ENCODE peak calls at places on chromosomes 16 and 17, in five cellular contexts. U, Q, Z, V and D are unnamed samples.

GRCh38 chr17:74728033-74728701 is 8.9 kb upstream of the RAB37 start:
- DNase-seq in U (no peak), Q (no peak), Z (no peak), V (no peak), D (no peak)

GRCh38 chr16:5502467-5502869 is 404.9 kb upstream of the EEF2KMT start:
- DNase-seq in U (no peak), Q (no peak), Z (no peak), V (no peak), D (peak)

GRCh38 chr16:70579248-70579647 is 55.6 kb downstream of the SF3B3 start:
- DNase-seq in U (no peak), Q (no peak), Z (no peak), V (no peak), D (no peak)

GRCh38 chr17:40582328-40582901 is 17.1 kb upstream of the CCR7 start:
- DNase-seq in U (no peak), Q (no peak), Z (peak), V (peak), D (no peak)

GRCh38 chr17:83145831-83146230 is 66.4 kb downstream of the METRNL start:
- DNase-seq in U (no peak), Q (no peak), Z (no peak), V (no peak), D (no peak)

GRCh38 chr17:80786470-80786869 is 205.2 kb upstream of the CHMP6 start:
- DNase-seq in U (no peak), Q (no peak), Z (no peak), V (no peak), D (no peak)

GRCh38 chr16:75372236-75372856 is 61.0 kb downstream of the CFDP1 start:
- DNase-seq in U (no peak), Q (peak), Z (no peak), V (no peak), D (peak)

GRCh38 chr16:14088155-14088753 is 17.1 kb downstream of the MRTFB start:
- DNase-seq in U (no peak), Q (peak), Z (no peak), V (no peak), D (peak)

GRCh38 chr17:51487947-51488346 is 227.6 kb downstream of the UTP18 start:
- DNase-seq in U (no peak), Q (no peak), Z (no peak), V (peak), D (no peak)

GRCh38 chr16:15972046-15972868 is 22.8 kb downstream of the ABCC1 start:
- DNase-seq in U (no peak), Q (no peak), Z (no peak), V (no peak), D (no peak)

GRCh38 chr17:29557085-29557697 is 9.6 kb downstream of the ABHD15 start:
- DNase-seq in U (no peak), Q (no peak), Z (no peak), V (no peak), D (peak)

GRCh38 chr17:38663125-38663751 is 11.5 kb downstream of the EPOP start:
- DNase-seq in U (peak), Q (peak), Z (peak), V (no peak), D (peak)

GRCh38 chr17:64635647-64636305 is 26.3 kb downstream of the SMURF2 start:
- DNase-seq in U (peak), Q (peak), Z (no peak), V (no peak), D (peak)

GRCh38 chr17:75181608-75182318 is 996 bp downstream of the SUMO2 start:
- DNase-seq in U (no peak), Q (no peak), Z (no peak), V (peak), D (peak)

GRCh38 chr17:43334744-43335400 is 63.9 kb upstream of the ARL4D start:
- DNase-seq in U (no peak), Q (no peak), Z (no peak), V (no peak), D (no peak)

GRCh38 chr16:70419384-70420327 is 19.2 kb downstream of the ST3GAL2 start:
- DNase-seq in U (no peak), Q (no peak), Z (no peak), V (no peak), D (no peak)

GRCh38 chr16:11743308-11744074 is 834 bp upstream of the TXNDC11 start:
- DNase-seq in U (no peak), Q (peak), Z (peak), V (peak), D (peak)

GRCh38 chr17:75404223-75404738 is 1.2 kb downstream of the GRB2 start:
- DNase-seq in U (peak), Q (peak), Z (no peak), V (peak), D (peak)

GRCh38 chr16:12395266-12395665 is 408.4 kb downstream of the CPPED1 start:
- DNase-seq in U (no peak), Q (peak), Z (no peak), V (no peak), D (no peak)

GRCh38 chr17:40035162-40035559 is 19.0 kb downstream of the MED24 start:
- DNase-seq in U (no peak), Q (peak), Z (no peak), V (no peak), D (peak)

GRCh38 chr16:89370081-89370511 is 120.3 kb downstream of the ANKRD11 start:
- DNase-seq in U (no peak), Q (no peak), Z (no peak), V (no peak), D (no peak)

GRCh38 chr16:56715128-56715527 is 14.8 kb upstream of the NUP93 start:
- DNase-seq in U (no peak), Q (no peak), Z (no peak), V (no peak), D (no peak)

GRCh38 chr17:3918372-3919122 is 2.3 kb upstream of the P2RX1 start:
- DNase-seq in U (no peak), Q (no peak), Z (no peak), V (no peak), D (no peak)

GRCh38 chr17:76241205-76241539 is 879 bp upstream of the RNF157 start:
- DNase-seq in U (no peak), Q (peak), Z (no peak), V (no peak), D (no peak)

GRCh38 chr16:89600956-89601355 is 12.5 kb upstream of the DPEP1 start:
- DNase-seq in U (no peak), Q (no peak), Z (no peak), V (no peak), D (peak)

GRCh38 chr16:81448154-81449131 is 3.8 kb downstream of the CMIP start:
- DNase-seq in U (no peak), Q (no peak), Z (no peak), V (no peak), D (no peak)

GRCh38 chr17:44829558-44830358 is at the start of gene GJC1:
- DNase-seq in U (no peak), Q (no peak), Z (peak), V (no peak), D (peak)

GRCh38 chr17:19726615-19727376 is 10.4 kb upstream of the SLC47A2 start:
- DNase-seq in U (no peak), Q (peak), Z (no peak), V (no peak), D (no peak)

GRCh38 chr17:5139454-5139725 is 23.6 kb downstream of the USP6 start:
- DNase-seq in U (no peak), Q (no peak), Z (no peak), V (no peak), D (no peak)

GRCh38 chr17:75238684-75239191 is 22.7 kb downstream of the GGA3 start:
- DNase-seq in U (no peak), Q (peak), Z (peak), V (peak), D (peak)

GRCh38 chr17:8300629-8301242 is 5.5 kb upstream of the SLC25A35 start:
- DNase-seq in U (no peak), Q (peak), Z (peak), V (peak), D (peak)

GRCh38 chr17:50569592-50569991 is 9.1 kb downstream of the CACNA1G start:
- DNase-seq in U (no peak), Q (no peak), Z (no peak), V (no peak), D (no peak)

GRCh38 chr16:63385714-63386113 is 1349.5 kb upstream of the CDH8 start:
- DNase-seq in U (no peak), Q (no peak), Z (no peak), V (no peak), D (no peak)

GRCh38 chr16:54242199-54242598 is 44.4 kb downstream of the IRX3 start:
- DNase-seq in U (no peak), Q (no peak), Z (no peak), V (no peak), D (no peak)

DNA sequence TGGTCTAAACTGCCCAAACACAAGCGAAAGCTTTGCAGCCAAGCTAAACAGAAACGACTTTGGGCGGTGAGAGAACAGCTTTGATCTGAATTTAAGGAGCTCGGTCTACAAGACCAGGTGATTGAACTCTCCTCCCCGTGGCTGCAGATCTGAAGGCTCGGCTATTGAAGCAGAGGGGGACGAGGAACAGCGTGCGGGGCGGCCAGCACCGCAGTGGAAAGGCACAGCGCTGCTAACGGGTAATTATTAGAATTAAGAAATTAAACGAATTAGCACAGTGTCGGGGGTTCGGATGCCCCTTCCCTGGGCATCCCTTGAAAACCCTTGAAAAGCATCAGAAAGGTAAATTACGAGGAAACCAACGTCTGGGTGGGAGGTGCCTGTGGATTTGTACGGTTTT is 431 bp downstream of the TEKT3 start:
- DNase-seq in U (no peak), Q (no peak), Z (no peak), V (no peak), D (no peak)
- H3K4me3 ChIP-seq in U (peak), Q (peak), Z (peak), V (no peak), D (peak)

DNA sequence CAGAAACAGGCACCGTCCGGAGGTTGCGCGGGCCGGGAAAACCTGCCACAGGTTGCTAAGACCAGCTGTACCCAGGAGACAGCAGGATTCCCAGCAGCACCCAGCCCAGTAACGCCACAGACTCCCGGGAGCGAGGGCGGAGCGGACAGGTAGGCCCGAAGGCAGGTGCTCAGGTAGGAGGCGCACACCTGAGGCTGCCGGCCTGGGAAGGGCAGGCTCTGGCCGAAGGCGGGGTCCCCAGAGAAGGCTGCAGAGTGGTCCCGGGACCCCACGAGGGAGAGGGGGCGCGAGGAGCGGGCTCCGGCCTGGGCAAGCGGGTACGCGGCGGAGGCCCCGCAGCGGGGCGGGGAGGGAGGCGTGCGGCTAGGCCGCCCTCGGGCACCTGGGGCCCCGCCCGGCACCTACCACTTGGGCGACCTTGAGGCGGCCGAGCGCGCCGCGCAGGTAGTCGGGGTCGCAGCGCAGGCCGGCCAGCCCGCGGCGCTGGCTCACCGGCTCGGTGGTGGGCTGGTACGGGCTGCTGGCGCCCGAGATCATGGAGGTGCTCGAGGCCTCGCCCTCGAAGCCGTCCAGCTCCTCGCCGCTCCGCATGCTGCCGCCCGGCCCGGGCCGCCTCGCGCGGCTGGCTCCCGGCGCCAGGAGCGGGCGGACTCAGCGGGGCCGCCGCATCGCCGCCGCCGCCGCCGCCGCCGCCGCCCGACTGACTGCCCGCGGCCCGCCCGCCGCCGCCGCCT is 441 bp downstream of the CMTM4 start:
- DNase-seq in U (no peak), Q (no peak), Z (peak), V (peak), D (no peak)
- H3K4me3 ChIP-seq in U (peak), Q (peak), Z (peak), V (peak), D (peak)

DNA sequence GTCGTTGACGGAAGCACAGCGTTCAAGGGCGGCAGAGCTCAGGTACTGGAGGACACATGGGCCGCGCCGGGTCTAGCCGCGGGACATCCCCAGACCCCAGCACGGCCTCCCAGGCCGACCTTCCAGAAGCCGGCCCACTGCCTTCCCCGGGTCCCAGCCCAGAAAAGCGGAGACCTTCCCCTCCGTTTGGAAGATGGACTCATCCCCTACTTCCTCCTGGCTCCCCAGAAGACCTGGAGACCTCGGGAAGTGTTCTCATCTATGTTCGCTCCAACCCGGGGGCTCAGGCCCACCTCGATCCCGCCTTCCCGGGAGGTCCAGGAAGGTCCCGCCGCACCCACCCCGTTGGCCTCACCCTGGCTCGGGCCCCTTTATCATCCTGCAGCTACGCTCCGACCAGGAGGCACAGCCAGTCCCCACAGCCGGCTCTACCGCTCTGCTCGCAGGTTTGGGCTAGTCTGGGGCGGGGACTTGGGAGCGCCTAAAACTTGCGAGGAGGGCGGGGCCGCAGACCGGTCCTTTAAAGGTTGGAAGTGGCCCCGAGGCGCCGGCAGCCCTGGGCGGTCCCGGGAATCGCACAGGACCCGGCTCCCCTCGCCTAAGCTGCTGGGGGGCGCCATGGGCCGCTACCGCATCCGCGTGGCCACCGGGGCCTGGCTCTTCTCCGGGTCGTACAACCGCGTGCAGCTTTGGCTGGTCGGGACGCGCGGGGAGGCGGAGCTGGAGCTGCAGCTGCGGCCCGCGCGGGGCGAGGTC is at the start of gene ALOX12:
- DNase-seq in U (no peak), Q (no peak), Z (no peak), V (no peak), D (peak)
- H3K4me3 ChIP-seq in U (peak), Q (peak), Z (peak), V (no peak), D (no peak)

DNA sequence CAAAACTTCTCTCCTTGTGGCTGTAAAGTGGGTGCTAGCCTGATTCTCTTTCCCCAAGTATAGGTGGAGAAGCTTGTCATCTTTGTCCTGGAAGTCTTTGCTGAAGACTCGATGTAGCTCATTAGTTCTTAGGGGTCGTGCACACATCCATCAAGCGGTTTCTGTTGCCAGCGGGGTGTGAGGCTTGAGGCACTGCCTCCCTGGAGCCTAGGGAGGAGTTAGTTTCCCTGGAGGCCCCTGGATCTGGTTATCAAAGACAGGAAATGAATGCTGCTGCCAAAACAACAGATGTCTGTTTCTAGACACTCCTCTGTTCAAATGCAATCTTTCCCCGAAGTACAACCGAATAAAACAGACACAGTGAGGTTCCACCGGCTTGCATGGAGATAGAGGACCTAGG is 17.4 kb downstream of the HS3ST4 start:
- DNase-seq in U (no peak), Q (no peak), Z (no peak), V (no peak), D (no peak)
- H3K4me3 ChIP-seq in U (no peak), Q (no peak), Z (no peak), V (no peak), D (no peak)

GRCh38 chr16:84138500-84138823 is 6.5 kb downstream of the HSDL1 start:
- DNase-seq in U (no peak), Q (no peak), Z (no peak), V (no peak), D (no peak)
- H3K4me3 ChIP-seq in U (no peak), Q (no peak), Z (no peak), V (no peak), D (no peak)

DNA sequence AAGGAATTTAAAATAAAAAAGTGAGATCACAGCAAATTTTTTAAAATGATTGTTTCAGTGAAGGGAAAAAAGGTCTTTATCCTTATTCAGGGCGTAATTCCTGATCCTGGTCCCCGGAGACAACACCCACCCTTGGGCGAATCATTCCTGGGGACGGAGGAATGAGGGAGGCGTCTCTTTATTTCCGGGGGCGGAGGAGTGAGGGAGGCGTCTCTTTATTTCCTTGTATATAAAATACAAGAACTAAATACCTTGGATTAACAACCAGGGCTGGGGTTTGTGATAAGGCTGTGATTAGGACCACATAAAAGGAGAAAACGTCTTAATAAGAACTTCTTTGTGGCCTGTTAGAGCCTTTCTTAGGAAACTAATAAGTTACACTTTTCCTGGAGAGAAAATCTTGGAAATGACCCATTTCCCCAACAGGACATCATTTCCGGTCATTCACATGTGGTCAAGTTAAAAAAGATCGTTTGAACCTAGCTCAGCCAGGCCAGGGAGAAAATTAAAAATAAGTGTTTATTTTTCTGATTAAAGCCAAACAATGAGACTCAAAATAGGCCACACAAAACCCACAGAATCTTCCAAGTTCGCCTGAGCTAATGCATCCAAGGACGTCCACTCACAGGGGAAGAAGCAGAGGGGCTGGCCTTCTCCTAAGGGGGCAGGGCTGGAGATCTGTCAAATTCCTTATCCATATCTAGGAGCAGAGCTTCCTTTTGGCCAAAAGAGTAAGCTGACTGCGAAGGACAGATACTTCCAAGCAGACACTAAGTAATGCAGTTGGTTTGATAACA is 98.1 kb downstream of the MRM3 start:
- DNase-seq in U (no peak), Q (peak), Z (no peak), V (no peak), D (peak)
- H3K4me3 ChIP-seq in U (no peak), Q (no peak), Z (no peak), V (no peak), D (no peak)

GRCh38 chr17:79162012-79162577 is 87.5 kb downstream of the ENGASE start:
- DNase-seq in U (no peak), Q (no peak), Z (no peak), V (no peak), D (no peak)
- H3K4me3 ChIP-seq in U (no peak), Q (no peak), Z (no peak), V (no peak), D (no peak)